ENCODE peak calls at places on chromosome 15, in seven cellular contexts. P is tibial nerve, N is ovary, U is suprapubic skin, F is esophagus muscularis mucosa, A is transverse colon, T is K562. G is an unnamed sample.

GRCh38 chr15:45891766-45892165 is 256.9 kb downstream of the SQOR start:
- DNase-seq in T (no peak), P (no peak), F (no peak), N (no peak), A (peak; percentile 17), U (no peak), G (no peak)

GRCh38 chr15:62873203-62873602 is 169.3 kb upstream of the TPM1 start:
- DNase-seq in N (no peak), P (no peak), F (no peak), U (no peak), A (no peak), T (no peak), G (no peak)

GRCh38 chr15:52351206-52351907 is 55.8 kb upstream of the MYO5C start:
- DNase-seq in U (no peak), P (no peak), F (no peak), N (no peak), A (no peak), T (no peak), G (peak; percentile 63)

GRCh38 chr15:64911317-64912186 is at the start of gene ANKDD1A:
- DNase-seq in T (no peak), N (peak; percentile 80), P (peak; percentile 41), A (peak; percentile 73), F (no peak), U (peak; percentile 79), G (peak; percentile 85)

GRCh38 chr15:37133619-37134018 is 33.3 kb upstream of the MEIS2 start:
- DNase-seq in P (no peak), F (no peak), A (no peak), N (no peak), T (no peak), U (no peak), G (no peak)

GRCh38 chr15:39194431-39194830 is 386.4 kb upstream of the THBS1 start:
- DNase-seq in F (no peak), U (no peak), T (no peak), P (no peak), N (no peak), A (no peak), G (no peak)

GRCh38 chr15:66211670-66212455 is 41.7 kb downstream of the MEGF11 start:
- DNase-seq in T (no peak), U (no peak), N (no peak), A (no peak), P (no peak), F (no peak), G (no peak)

GRCh38 chr15:69836526-69837230 is 261.0 kb downstream of the TLE3 start:
- DNase-seq in T (no peak), A (no peak), F (no peak), U (no peak), P (no peak), N (no peak), G (no peak)

GRCh38 chr15:90557651-90558084 is 27.9 kb downstream of the CRTC3 start:
- DNase-seq in A (peak; percentile 49), F (no peak), P (peak; percentile 84), N (peak; percentile 87), U (peak; percentile 87), T (peak; percentile 58), G (peak; percentile 95)

DNA sequence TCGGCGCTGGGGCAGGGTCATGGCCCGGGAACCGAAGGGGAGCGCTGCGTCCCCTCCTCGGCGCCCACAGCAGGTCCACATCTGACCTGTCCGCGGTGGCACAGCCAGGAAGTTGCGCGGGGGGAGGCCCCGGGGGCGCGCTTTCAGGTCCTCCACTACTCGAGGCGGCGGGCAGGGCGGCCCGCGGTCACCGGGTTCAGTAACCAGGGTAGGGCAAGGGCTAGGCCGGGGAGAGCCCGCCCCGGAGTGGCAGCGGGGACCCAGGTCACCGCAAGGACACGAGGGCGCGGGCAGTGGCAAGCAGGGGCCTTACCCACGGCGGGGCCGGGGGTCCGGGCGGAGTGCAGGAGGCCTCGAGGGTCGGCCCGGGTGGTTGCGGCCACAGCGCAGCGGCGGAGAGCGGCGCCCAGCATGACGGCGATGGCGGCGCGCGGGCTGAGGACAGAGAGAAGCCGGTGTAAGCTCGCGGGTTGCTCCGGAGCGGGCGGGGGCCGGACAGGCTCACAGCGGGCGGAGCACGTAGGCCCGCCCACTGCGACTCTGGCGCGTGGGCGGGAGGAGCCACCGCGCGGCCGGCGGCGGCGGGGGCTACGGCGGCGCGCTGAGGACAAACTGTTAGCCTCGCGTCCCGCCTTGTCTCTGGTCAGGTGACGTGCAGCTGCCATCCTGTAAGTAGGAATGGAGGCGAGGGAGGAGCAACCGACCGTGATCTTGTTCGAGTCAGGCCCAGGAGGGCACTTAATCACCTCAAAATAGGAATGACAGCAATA is at the start of gene COX5A:
- DNase-seq in U (peak; percentile 95), T (peak; percentile 97), P (peak; percentile 89), N (peak; percentile 91), A (peak; percentile 94), F (peak; percentile 95), G (peak; percentile 97)
- TF ChIP-seq EP300 in U (no peak), T (peak; percentile 32), P (no peak), N (no peak), A (no peak), F (no peak), G (no peak)

GRCh38 chr15:77087213-77087612 is 16.3 kb upstream of the TSPAN3 start:
- DNase-seq in U (no peak), N (no peak), A (no peak), T (no peak), F (no peak), P (no peak), G (peak; percentile 55)

GRCh38 chr15:77081971-77082370 is 11.1 kb upstream of the TSPAN3 start:
- DNase-seq in T (no peak), A (no peak), U (no peak), F (peak; percentile 74), P (no peak), N (no peak), G (no peak)

DNA sequence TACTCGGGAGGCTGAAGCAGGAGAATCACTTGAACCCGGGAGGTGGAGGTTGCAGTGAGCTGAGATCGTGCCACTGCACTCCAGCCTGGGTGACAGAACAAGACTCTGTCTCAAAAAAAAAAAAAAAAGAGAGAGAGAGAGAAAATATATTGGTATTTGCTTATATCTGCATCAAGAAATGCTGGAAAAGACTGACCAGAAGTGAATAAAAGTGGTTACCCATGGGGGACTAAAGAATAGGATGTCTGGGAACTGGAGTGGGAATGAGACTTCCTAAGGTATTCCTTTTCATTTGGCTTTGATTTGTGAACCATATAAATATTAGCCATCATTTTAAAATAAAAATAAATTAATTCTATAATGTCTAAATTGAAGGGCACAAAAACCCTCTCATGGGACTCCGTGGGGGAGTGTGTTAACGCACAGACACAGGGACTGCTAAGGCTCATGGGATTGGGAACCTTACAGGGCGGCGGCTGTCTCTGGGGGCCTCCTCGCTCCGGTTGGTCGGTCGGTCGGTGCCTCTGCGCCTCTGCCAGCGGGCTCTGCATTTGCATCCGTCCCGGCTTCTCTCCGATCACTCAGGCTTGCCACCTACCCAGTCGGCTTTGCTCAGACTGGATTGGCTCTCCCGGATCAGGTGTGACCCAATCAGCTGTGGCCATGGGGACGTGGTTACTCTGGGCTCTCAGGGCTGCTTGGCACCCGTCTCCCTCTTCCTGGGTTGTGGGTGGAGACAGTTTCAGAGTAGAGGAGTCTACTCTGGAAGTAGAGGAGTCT is 12.7 kb upstream of the TSPAN3 start:
- DNase-seq in A (peak; percentile 88), U (no peak), P (no peak), F (peak; percentile 91), T (no peak), N (peak; percentile 57), G (peak; percentile 82)
- TF ChIP-seq EP300 in A (no peak), U (no peak), P (no peak), F (no peak), T (no peak), N (no peak), G (no peak)

GRCh38 chr15:75215107-75216004 is 13.7 kb downstream of the C15orf39 start:
- DNase-seq in P (no peak), A (no peak), F (no peak), N (no peak), T (no peak), U (no peak), G (no peak)
- TF ChIP-seq EP300 in P (no peak), A (no peak), F (no peak), N (no peak), T (no peak), U (no peak), G (no peak)

DNA sequence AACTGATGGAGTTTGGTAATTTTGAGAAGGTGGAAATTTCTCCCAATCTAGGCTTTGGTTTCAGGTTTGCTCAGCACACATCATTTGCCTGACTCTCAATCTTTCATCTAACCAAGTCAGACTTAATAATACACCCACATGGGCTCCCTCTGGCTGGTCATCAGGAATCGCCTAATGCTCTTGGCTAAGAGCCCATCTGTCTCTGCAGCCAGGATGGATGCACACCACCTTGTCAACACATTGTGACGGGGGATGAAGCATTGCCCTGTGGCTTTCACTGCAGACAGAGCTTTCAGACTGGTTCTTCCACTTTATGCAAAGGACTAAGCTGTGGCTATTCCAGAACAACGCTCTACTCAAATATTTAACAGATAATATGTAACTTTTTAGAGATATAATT is 3.0 kb upstream of the HDGFL3 start:
- DNase-seq in A (no peak), T (peak; percentile 40), U (no peak), N (no peak), F (no peak), P (no peak), G (no peak)
- TF ChIP-seq EP300 in A (no peak), T (no peak), U (no peak), N (no peak), F (no peak), P (no peak), G (no peak)

GRCh38 chr15:41230650-41231533 is at the start of the genes CHP1 and EXD1:
- DNase-seq in F (peak; percentile 100), T (peak; percentile 99), A (peak; percentile 99), N (peak; percentile 95), P (peak; percentile 92), U (peak; percentile 99), G (peak; percentile 99)
- TF ChIP-seq EP300 in F (no peak), T (peak; percentile 36), A (no peak), N (peak; percentile 22), P (peak; percentile 82), U (no peak), G (peak; percentile 37)

GRCh38 chr15:54515664-54516582 is 537.7 kb downstream of the UNC13C start:
- DNase-seq in U (no peak), A (no peak), N (no peak), F (no peak), T (no peak), P (no peak), G (no peak)
- TF ChIP-seq EP300 in U (no peak), A (no peak), N (no peak), F (no peak), T (no peak), P (no peak), G (no peak)

GRCh38 chr15:95444860-95445259 is 885.6 kb upstream of the NR2F2 start:
- DNase-seq in U (no peak), F (no peak), A (no peak), P (no peak), N (no peak), T (no peak), G (no peak)

GRCh38 chr15:95440712-95441111 is 889.8 kb upstream of the NR2F2 start:
- DNase-seq in P (no peak), U (no peak), F (no peak), T (no peak), A (no peak), N (no peak), G (no peak)

GRCh38 chr15:95439812-95440380 is 890.6 kb upstream of the NR2F2 start:
- DNase-seq in N (no peak), U (no peak), T (no peak), P (no peak), F (no peak), A (no peak), G (no peak)

GRCh38 chr15:95446854-95447253 is 883.6 kb upstream of the NR2F2 start:
- DNase-seq in P (no peak), F (no peak), N (no peak), A (no peak), T (no peak), U (no peak), G (no peak)

GRCh38 chr15:95442107-95442719 is 888.3 kb upstream of the NR2F2 start:
- DNase-seq in T (no peak), U (no peak), A (no peak), N (no peak), P (no peak), F (no peak), G (no peak)
- TF ChIP-seq EP300 in T (no peak), U (no peak), A (no peak), N (peak; percentile 91), P (peak; percentile 93), F (peak; percentile 32), G (peak; percentile 41)